ENCODE peak calls at places on chromosomes 16 and 17, in six cellular contexts. R is esophagus squamous epithelium, C is ovary, X is sigmoid colon, N is IMR-90, B is endothelial cell of umbilical vein. H is an unnamed sample.

GRCh38 chr16:27429981-27430441 is 28.0 kb downstream of the IL21R start:
- DNase-seq in R (no peak), C (peak), X (peak), N (no peak), B (no peak), H (no peak)

GRCh38 chr17:7014995-7015586 is 2.7 kb downstream of the RNASEK start:
- DNase-seq in R (no peak), C (no peak), X (no peak), N (peak), B (no peak), H (peak)

GRCh38 chr17:35621768-35622167 is 34.6 kb downstream of the AP2B1 start:
- DNase-seq in R (no peak), C (no peak), X (no peak), N (no peak), B (no peak), H (no peak)

GRCh38 chr16:81607805-81608514 is 163.4 kb downstream of the CMIP start:
- DNase-seq in R (no peak), C (no peak), X (no peak), N (no peak), B (no peak), H (no peak)

GRCh38 chr17:3812284-3812683 is 11.3 kb upstream of the ITGAE start:
- DNase-seq in R (no peak), C (no peak), X (no peak), N (no peak), B (no peak), H (no peak)

GRCh38 chr17:60573139-60573975 is 26.6 kb upstream of the PPM1D start:
- DNase-seq in R (no peak), C (no peak), X (peak), N (peak), B (peak), H (no peak)

GRCh38 chr17:6453279-6454024 is 9.2 kb downstream of the PIMREG start:
- DNase-seq in R (no peak), C (peak), X (no peak), N (no peak), B (no peak), H (no peak)

GRCh38 chr17:11950771-11951519 is 46.3 kb downstream of the ZNF18 start:
- DNase-seq in R (no peak), C (no peak), X (no peak), N (no peak), B (no peak), H (no peak)

GRCh38 chr17:37410357-37410756 is 3.7 kb downstream of the TADA2A start:
- DNase-seq in R (no peak), C (no peak), X (no peak), N (peak), B (no peak), H (no peak)

GRCh38 chr17:6796887-6797490 is 21.0 kb downstream of the FBXO39 start:
- DNase-seq in R (no peak), C (no peak), X (no peak), N (no peak), B (no peak), H (no peak)

GRCh38 chr16:57593021-57593420 is 35.4 kb upstream of the ADGRG1 start:
- DNase-seq in R (no peak), C (no peak), X (no peak), N (no peak), B (no peak), H (no peak)

GRCh38 chr17:47305302-47305923 is 18.3 kb upstream of the EFCAB13 start:
- DNase-seq in R (no peak), C (no peak), X (no peak), N (peak), B (peak), H (peak)

GRCh38 chr17:74840500-74840899 is 19.2 kb downstream of the GRIN2C start:
- DNase-seq in R (no peak), C (no peak), X (no peak), N (no peak), B (no peak), H (no peak)

GRCh38 chr17:78573955-78574354 is 3.2 kb downstream of the DNAH17 start:
- DNase-seq in R (no peak), C (no peak), X (no peak), N (no peak), B (no peak), H (no peak)

GRCh38 chr17:29807520-29808361 is 122.3 kb downstream of the SSH2 start:
- DNase-seq in R (no peak), C (peak), X (no peak), N (peak), B (peak), H (peak)

GRCh38 chr17:53176629-53177028 is 646.1 kb upstream of the KIF2B start:
- DNase-seq in R (no peak), C (no peak), X (no peak), N (no peak), B (no peak), H (no peak)

GRCh38 chr16:56212144-56212543 is 20.9 kb downstream of the GNAO1 start:
- DNase-seq in R (no peak), C (no peak), X (no peak), N (no peak), B (no peak), H (no peak)

GRCh38 chr16:2852731-2853507 is 5.1 kb downstream of the PRSS22 start:
- DNase-seq in R (no peak), C (no peak), X (no peak), N (no peak), B (no peak), H (no peak)

GRCh38 chr16:85490971-85491771 is 122.0 kb upstream of the GSE1 start:
- DNase-seq in R (no peak), C (no peak), X (no peak), N (no peak), B (no peak), H (no peak)

GRCh38 chr17:13793951-13794350 is 192.2 kb upstream of the HS3ST3A1 start:
- DNase-seq in R (no peak), C (no peak), X (no peak), N (no peak), B (no peak), H (no peak)

GRCh38 chr16:18983565-18984424 is at the start of gene TMC7:
- DNase-seq in R (no peak), C (peak), X (peak), N (peak), B (peak), H (peak)

GRCh38 chr16:10868089-10868488 is 8.9 kb upstream of the CIITA start:
- DNase-seq in R (no peak), C (no peak), X (no peak), N (no peak), B (no peak), H (no peak)

DNA sequence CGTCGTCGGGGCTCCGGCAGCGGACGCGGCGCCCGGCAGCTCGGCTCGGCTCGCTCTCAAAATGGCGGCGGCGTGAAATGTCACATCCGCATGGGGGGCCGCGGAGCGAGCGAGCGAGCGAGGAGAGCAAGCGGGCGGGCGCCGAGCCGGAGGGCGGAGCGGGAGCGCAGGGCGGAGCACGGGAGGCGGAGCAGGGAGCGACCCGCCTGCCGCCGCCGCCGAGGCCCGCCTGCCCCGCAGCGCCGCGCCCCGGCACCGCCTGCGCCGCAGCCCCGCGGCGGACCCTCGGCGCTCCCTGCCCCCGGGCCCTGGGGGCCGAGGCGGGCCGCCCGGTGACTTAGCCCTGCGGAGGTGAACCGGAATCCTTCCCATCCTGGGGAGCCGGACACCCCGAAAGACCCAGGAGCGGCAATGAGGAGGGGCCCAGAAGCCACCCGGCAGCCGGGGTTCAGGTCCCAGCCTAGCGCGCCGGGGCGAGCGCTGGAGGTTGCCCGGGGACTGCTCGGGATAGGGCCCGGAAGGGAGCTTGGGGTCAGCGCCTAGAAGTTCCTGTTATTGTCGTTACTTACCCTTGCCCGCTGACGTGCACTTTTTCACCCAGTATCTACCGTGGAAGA is at the start of gene USP7:
- DNase-seq in R (peak), C (peak), X (peak), N (peak), B (peak), H (peak)
- TF ChIP-seq POLR2A in R (no peak), C (peak), X (no peak), N (peak), B (peak), H (peak)

DNA sequence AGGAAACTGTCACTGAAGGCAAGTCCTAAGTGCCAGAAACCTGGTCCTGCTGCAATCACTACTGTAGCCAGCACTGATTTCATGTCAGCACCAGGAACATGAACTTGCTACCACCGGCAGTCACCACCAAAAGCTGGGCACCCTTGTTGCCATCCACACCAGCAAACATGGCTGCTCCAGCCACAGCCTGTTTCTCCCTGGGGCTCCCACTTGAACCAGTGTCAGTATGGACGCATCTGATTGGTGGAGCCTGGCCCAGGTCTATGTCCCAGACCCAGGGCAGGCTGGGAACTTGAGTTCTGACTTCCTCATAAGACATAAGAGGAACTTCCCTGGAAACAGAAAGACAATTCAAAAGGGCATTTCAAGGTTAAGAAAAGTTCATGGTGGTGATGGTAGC is 56.5 kb downstream of the COPRS start:
- DNase-seq in R (no peak), C (no peak), X (peak), N (no peak), B (no peak), H (no peak)
- TF ChIP-seq POLR2A in R (no peak), C (no peak), X (no peak), N (no peak), B (no peak), H (no peak)

DNA sequence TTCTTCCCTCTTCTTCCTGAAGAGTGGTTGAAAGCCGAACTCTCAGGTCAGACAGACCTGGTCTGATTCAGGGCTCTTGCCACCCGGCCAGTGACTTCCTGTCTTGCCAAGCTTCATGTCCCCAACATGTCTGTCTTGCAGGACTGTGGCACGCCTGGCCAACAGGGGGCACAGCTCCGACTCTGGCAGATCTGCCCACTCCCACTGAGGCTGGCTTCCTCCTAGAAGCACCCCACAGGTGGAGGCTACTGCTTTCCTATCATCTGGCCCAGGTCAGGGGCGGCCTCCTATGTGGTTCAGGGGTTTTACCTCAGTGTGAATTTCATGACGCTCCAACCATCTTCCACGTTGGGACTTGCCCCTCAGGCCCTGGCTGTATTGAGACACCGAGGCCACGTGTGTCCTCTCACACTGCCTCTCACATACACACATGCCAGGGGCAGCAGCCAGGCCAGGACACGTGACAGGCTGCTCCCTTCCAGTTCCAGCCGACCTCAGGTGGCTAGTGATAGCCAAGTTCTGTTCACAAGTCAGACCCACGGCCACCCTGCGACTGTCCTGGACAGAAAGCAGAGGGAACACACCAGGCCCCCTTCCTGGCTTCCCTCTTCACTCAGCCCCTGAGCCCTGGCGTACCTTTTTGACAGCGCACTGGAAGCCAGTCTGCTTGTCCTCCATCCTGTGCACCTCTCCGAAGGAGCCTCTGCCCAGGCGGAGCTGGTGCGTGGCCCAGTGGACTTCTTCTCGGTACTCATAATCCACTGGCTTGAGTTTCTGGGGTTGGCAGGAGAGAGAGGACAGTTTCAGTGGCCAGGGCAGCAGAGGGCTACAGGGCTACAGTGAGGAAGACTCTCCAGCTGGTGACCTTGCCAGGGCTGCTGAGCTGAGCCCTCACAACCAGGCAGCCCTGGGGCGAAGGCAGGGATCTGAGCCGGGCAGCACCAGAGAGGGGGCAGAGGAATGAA is 22.6 kb upstream of the SPATA32 start:
- DNase-seq in R (no peak), C (no peak), X (peak), N (no peak), B (no peak), H (no peak)
- TF ChIP-seq POLR2A in R (no peak), C (no peak), X (no peak), N (no peak), B (no peak), H (peak)

DNA sequence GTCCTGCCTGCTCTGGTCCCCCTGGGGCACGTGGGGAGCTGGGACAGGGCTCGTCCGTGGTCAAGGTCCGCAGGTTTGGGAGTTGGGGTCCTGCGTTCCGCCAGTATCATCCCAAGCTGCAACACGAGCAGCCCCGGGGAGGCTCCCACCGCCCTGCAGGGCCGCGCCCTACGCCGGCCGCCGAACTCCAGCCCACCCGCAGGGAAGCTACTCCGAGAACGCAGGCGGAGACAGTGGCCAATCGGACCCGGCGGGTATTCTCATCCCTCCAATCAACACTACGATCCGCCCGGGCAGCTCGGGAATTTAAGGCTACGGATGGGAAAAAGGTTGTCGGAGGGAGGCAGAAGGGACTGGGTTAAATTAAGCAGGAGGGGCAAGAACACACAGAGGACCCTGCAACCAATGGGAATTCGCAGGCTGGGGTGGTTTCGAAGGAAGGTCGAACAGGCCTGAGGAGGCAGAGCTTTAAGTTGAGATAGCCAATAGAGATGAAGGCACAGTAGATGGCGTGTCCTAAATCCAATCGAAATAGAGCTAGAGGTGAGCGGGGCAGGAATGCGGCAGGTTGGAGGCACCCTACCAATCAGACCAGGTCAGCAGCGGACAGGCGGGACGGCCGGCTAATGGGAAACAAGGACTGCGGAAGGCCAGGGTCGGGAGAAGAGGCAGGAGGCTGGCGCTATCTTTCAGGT is 626 bp downstream of the SPAG7 start:
- DNase-seq in R (peak), C (peak), X (peak), N (peak), B (peak), H (peak)
- TF ChIP-seq POLR2A in R (no peak), C (no peak), X (peak), N (no peak), B (no peak), H (no peak)

DNA sequence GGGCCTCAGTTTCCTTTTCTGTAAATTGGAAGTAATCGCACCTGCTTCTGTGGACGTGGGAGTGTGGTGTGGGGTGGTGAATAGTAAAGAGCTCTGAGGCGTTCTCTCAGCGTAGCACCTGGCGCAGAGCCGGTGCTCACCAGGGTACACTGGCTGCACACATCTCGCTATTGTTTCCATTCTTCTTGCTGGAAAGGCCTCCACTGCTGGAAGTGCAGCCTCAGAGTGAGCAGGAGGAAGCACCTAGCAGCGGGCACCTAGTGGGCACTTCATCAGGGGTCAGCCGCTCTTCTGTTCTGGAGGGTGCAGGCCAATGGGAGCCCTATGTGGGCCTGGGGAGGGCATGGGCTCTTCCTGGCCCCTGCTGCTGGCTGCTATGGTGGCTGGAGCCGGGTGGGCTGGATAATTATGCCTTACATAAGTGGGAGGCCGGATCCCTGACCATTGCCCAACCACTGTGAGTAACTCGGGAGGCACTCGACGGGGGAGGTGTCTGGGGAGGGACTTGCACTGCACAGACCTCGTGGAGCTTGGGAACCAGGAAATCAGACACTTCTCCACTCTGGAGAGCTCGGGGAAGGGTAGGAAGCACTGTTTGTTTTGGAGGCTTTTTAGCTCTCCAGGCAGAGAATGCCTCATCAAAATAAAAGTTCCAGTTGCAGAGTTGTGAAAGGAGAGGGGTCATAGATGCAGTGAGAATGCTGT is 1.7 kb downstream of the MAP2K3 start:
- DNase-seq in R (peak), C (peak), X (peak), N (peak), B (peak), H (peak)
- TF ChIP-seq POLR2A in R (no peak), C (no peak), X (peak), N (peak), B (no peak), H (peak)

GRCh38 chr16:72013888-72014538 is 5.5 kb downstream of the DHODH start:
- DNase-seq in R (no peak), C (peak), X (no peak), N (no peak), B (no peak), H (no peak)
- TF ChIP-seq POLR2A in R (no peak), C (no peak), X (no peak), N (no peak), B (no peak), H (no peak)

DNA sequence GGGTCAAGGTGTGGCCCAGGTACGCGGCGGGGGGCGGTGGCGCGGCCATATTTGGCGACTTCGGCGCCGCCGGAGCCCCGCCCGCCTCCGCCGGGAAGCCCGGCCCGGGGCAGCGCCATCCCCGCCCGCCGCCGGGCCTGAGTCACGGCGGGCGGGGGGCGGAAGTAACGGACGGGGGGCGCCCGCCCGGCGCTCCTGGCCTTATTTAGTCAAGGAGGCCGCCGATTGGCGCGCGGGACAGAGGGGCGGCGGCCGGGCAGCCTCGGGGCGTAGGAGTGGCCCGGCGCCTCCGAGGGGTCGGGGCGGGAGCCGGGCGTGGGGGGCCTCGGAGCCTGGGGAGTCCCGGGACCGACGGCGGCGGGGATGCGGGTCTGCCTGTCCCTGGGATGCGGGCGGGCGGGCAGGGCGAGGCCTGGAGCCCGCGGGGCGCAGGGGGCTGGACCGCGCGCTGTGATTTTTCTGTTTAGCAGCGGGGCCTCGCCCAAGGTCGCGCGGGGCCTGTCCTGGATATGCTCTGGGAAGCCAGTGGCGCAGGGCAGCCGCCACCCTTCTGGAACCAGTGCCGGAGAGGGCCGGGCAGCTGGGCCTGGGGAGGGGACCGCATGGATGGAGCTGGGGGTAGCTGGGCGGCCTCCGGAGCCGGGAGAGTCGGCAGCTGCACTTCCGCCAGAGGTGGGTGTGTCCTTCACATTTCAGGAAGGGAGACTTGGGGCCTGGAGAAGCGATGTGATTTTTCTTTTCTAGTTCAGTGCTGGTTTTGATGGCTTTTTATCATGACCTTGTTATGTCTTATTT is 2.3 kb upstream of the ACTG1 start:
- DNase-seq in R (no peak), C (peak), X (peak), N (peak), B (peak), H (peak)
- TF ChIP-seq POLR2A in R (no peak), C (peak), X (no peak), N (no peak), B (peak), H (peak)

GRCh38 chr17:41366070-41366469 is 3.5 kb downstream of the KRT33B start:
- DNase-seq in R (no peak), C (no peak), X (no peak), N (no peak), B (no peak), H (no peak)

GRCh38 chr17:41360291-41360995 is 9.2 kb downstream of the KRT33B start:
- DNase-seq in R (no peak), C (no peak), X (no peak), N (peak), B (no peak), H (no peak)

GRCh38 chr17:41367426-41368075 is 2.1 kb downstream of the KRT33B start:
- DNase-seq in R (no peak), C (no peak), X (no peak), N (peak), B (no peak), H (peak)

GRCh38 chr17:41369023-41369422 is 590 bp downstream of the KRT33B start:
- DNase-seq in R (no peak), C (no peak), X (no peak), N (no peak), B (no peak), H (no peak)

GRCh38 chr17:41363881-41364280 is 5.7 kb downstream of the KRT33B start:
- DNase-seq in R (no peak), C (no peak), X (no peak), N (no peak), B (no peak), H (no peak)
- TF ChIP-seq POLR2A in R (no peak), C (no peak), X (no peak), N (no peak), B (no peak), H (no peak)

GRCh38 chr16:1345651-1346421 is 5.8 kb downstream of the TSR3 start:
- DNase-seq in R (no peak), C (no peak), X (no peak), N (no peak), B (no peak), H (no peak)
- TF ChIP-seq POLR2A in R (no peak), C (no peak), X (no peak), N (no peak), B (no peak), H (no peak)